ENCODE peak calls at places on chromosome 17, in seven cellular contexts. I is EL; C is H9; X is stimulated activated CD8-positive, alpha-beta memory T cell treated with anti-CD3 and anti-CD28 coated beads, Interleukin-7, amount 100 ng/mL, for 4 hours; J is HFF-Myc; R is dorsolateral prefrontal cortex; K is left ventricle myocardium superior. F is an unnamed sample.

GRCh38 chr17:66633322-66633965 is 201.5 kb upstream of the CACNG5 start:
- DNase-seq in I (peak; percentile 57), C (no peak), X (peak; percentile 24), J (no peak), R (no peak), K (no peak), F (no peak)

GRCh38 chr17:78535285-78536197 is 41.7 kb downstream of the DNAH17 start:
- DNase-seq in I (no peak), C (no peak), X (no peak), J (no peak), R (no peak), K (no peak), F (no peak)

GRCh38 chr17:63478814-63479494 is 2.1 kb downstream of the ACE start:
- DNase-seq in I (peak; percentile 94), C (peak; percentile 96), X (peak; percentile 61), J (peak; percentile 77), R (peak; percentile 36), K (peak; percentile 83), F (peak; percentile 85)

GRCh38 chr17:72394531-72394930 is 273.7 kb downstream of the SOX9 start:
- DNase-seq in I (no peak), C (no peak), X (no peak), J (no peak), R (no peak), K (no peak), F (no peak)

GRCh38 chr17:67818110-67819002 is 6.9 kb upstream of the BPTF start:
- DNase-seq in I (no peak), C (no peak), X (no peak), J (no peak), R (no peak), K (no peak), F (no peak)

GRCh38 chr17:41060052-41060604 is at the start of gene KRTAP2-3:
- DNase-seq in I (peak; percentile 98), C (no peak), X (no peak), J (peak; percentile 78), R (no peak), K (no peak), F (no peak)

GRCh38 chr17:20122236-20122879 is 113.2 kb downstream of the SPECC1 start:
- DNase-seq in I (no peak), C (no peak), X (no peak), J (no peak), R (no peak), K (peak; percentile 38), F (no peak)

GRCh38 chr17:55175788-55176425 is 88.9 kb upstream of the HLF start:
- DNase-seq in I (no peak), C (no peak), X (no peak), J (no peak), R (no peak), K (no peak), F (no peak)

GRCh38 chr17:59479141-59479540 is 86.3 kb upstream of the DHX40 start:
- DNase-seq in I (no peak), C (no peak), X (no peak), J (no peak), R (no peak), K (no peak), F (no peak)

GRCh38 chr17:78722101-78722761 is 59.8 kb downstream of the CYTH1 start:
- DNase-seq in I (no peak), C (no peak), X (no peak), J (no peak), R (peak; percentile 68), K (peak; percentile 61), F (peak; percentile 70)

GRCh38 chr17:1746975-1747543 is 4.4 kb downstream of the SERPINF2 start:
- DNase-seq in I (no peak), C (peak; percentile 84), X (no peak), J (no peak), R (no peak), K (no peak), F (no peak)

GRCh38 chr17:72702136-72702735 is 390.3 kb downstream of the SLC39A11 start:
- DNase-seq in I (peak; percentile 77), C (no peak), X (no peak), J (no peak), R (no peak), K (no peak), F (no peak)

GRCh38 chr17:57484081-57484666 is 227.9 kb downstream of the MSI2 start:
- DNase-seq in I (peak; percentile 49), C (no peak), X (no peak), J (no peak), R (no peak), K (no peak), F (no peak)

GRCh38 chr17:7443499-7444485 is 1.1 kb upstream of the CHRNB1 start:
- DNase-seq in I (peak; percentile 44), C (no peak), X (no peak), J (no peak), R (no peak), K (no peak), F (no peak)

F was measured in Right ventricle myocardium inferior.